ENCODE peak calls at places on chromosomes 12 and 14, in nine cellular contexts. B is GM12878; N is NCI-H1092 treated with DMSO at 0.1 percent for 48 hours; C is cardiac fibroblast; Y is activated naive CD4-positive, alpha-beta T cell treated with anti-CD3 and anti-CD28 coated beads for 36 hours; E is OCI-M1; M is neural progenitor cell; D is H54; L is psoas muscle. I is an unnamed sample.

GRCh38 chr14:62734831-62735230 is 310.4 kb downstream of the KCNH5 start:
- DNase-seq in M (no peak), E (no peak), C (no peak), N (no peak), B (no peak), L (no peak), D (no peak), Y (no peak), I (no peak)

GRCh38 chr12:93191461-93191860 is 186.3 kb upstream of the NUDT4 start:
- DNase-seq in C (peak), L (no peak), N (no peak), D (no peak), B (no peak), M (no peak), Y (no peak), E (no peak), I (no peak)

GRCh38 chr12:1939745-1940607 is 21.5 kb upstream of the CACNA2D4 start:
- DNase-seq in E (peak), C (peak), L (peak), B (peak), Y (peak), D (peak), N (peak), M (peak), I (peak)

GRCh38 chr12:127310548-127310947 is 956.4 kb upstream of the TMEM132C start:
- DNase-seq in M (no peak), E (no peak), L (no peak), N (no peak), B (no peak), C (no peak), Y (peak), D (no peak), I (no peak)

GRCh38 chr14:29894030-29894429 is 33.6 kb downstream of the PRKD1 start:
- DNase-seq in D (no peak), M (no peak), Y (no peak), E (no peak), B (no peak), C (no peak), L (no peak), N (no peak), I (peak)

GRCh38 chr14:95265106-95266094 is 54.3 kb downstream of the CLMN start:
- DNase-seq in B (peak), N (peak), E (peak), D (peak), Y (peak), M (no peak), C (peak), L (no peak), I (no peak)

GRCh38 chr12:43893670-43894069 is 57.8 kb downstream of the TMEM117 start:
- DNase-seq in C (peak), N (no peak), Y (no peak), D (no peak), E (no peak), L (no peak), M (no peak), B (no peak), I (no peak)

GRCh38 chr12:95693689-95694088 is 96.9 kb downstream of the NTN4 start:
- DNase-seq in N (no peak), D (no peak), E (no peak), M (no peak), Y (no peak), L (no peak), C (no peak), B (no peak), I (no peak)

GRCh38 chr12:94649349-94650142 is 811 bp downstream of the TMCC3 start:
- DNase-seq in C (peak), B (no peak), L (peak), Y (peak), E (no peak), M (peak), D (no peak), N (peak), I (peak)

GRCh38 chr14:101809671-101810514 is 48.4 kb downstream of the PPP2R5C start:
- DNase-seq in L (peak), E (peak), N (peak), M (peak), Y (peak), B (peak), D (peak), C (peak), I (peak)

GRCh38 chr14:68691031-68691864 is 101.6 kb downstream of the ZFP36L1 start:
- DNase-seq in N (no peak), Y (no peak), D (no peak), C (no peak), B (no peak), E (no peak), M (peak), L (peak), I (no peak)

GRCh38 chr12:79841248-79841877 is 93.5 kb downstream of the PPP1R12A start:
- DNase-seq in Y (no peak), L (no peak), M (no peak), D (no peak), C (peak), E (no peak), B (no peak), N (no peak), I (no peak)

GRCh38 chr14:62056789-62057188 is 294.6 kb downstream of the SNAPC1 start:
- DNase-seq in Y (no peak), C (no peak), L (no peak), N (no peak), D (no peak), M (no peak), B (no peak), E (no peak), I (no peak)

GRCh38 chr12:109877504-109878246 is 2.7 kb downstream of the GLTP start:
- DNase-seq in D (no peak), B (no peak), E (no peak), C (no peak), N (no peak), M (no peak), L (no peak), Y (no peak), I (peak)

GRCh38 chr12:22396253-22396652 is 61.7 kb upstream of the ST8SIA1 start:
- DNase-seq in M (no peak), N (no peak), B (no peak), C (no peak), L (no peak), Y (peak), E (no peak), D (no peak), I (no peak)

GRCh38 chr14:23344481-23344880 is 8.2 kb downstream of the SLC22A17 start:
- DNase-seq in Y (no peak), B (no peak), L (no peak), N (no peak), C (no peak), D (no peak), E (peak), M (no peak), I (no peak)

GRCh38 chr14:100488057-100488456 is 99.2 kb downstream of the BEGAIN start:
- DNase-seq in M (no peak), C (no peak), E (no peak), L (no peak), N (no peak), B (no peak), Y (no peak), D (no peak), I (no peak)

GRCh38 chr12:121453629-121454028 is 53.7 kb downstream of the RNF34 start:
- DNase-seq in E (no peak), N (no peak), D (no peak), L (no peak), B (no peak), Y (no peak), M (no peak), C (no peak), I (no peak)

GRCh38 chr14:100552524-100553125 is 34.6 kb downstream of the BEGAIN start:
- DNase-seq in B (no peak), M (no peak), D (no peak), N (peak), L (no peak), C (no peak), Y (no peak), E (no peak), I (no peak)

GRCh38 chr12:123519151-123520001 is 14.1 kb downstream of the RILPL1 start:
- DNase-seq in M (no peak), N (no peak), B (no peak), C (peak), D (peak), L (peak), E (no peak), Y (no peak), I (peak)

GRCh38 chr12:42552822-42553221 is 36.7 kb downstream of the PRICKLE1 start:
- DNase-seq in B (no peak), E (no peak), C (no peak), N (no peak), D (no peak), L (no peak), Y (no peak), M (peak), I (no peak)

I was measured in putamen.